ENCODE peak calls at places on chromosomes 5 and 9, in four cellular contexts. One of them, this sample, is unnamed.

GRCh38 chr9:113536166-113536482 is 72.6 kb downstream of the RGS3 start:
- DNase-seq in RPMI8226: no peak
- DNase-seq in iris pigment epithelial cell: no peak
- DNase-seq in stimulated activated CD8-positive, alpha-beta memory T cell treated with anti-CD3 and anti-CD28 coated beads, Interleukin-15, amount 100 ng/mL, for 4 hours: no peak
- DNase-seq in this sample: no peak

GRCh38 chr9:124551472-124552339 is 44.5 kb upstream of the NR5A1 start:
- DNase-seq in RPMI8226: peak; percentile 15
- DNase-seq in iris pigment epithelial cell: peak; percentile 84
- DNase-seq in stimulated activated CD8-positive, alpha-beta memory T cell treated with anti-CD3 and anti-CD28 coated beads, Interleukin-15, amount 100 ng/mL, for 4 hours: no peak
- DNase-seq in this sample: no peak

GRCh38 chr5:178582291-178582690 is 7.9 kb downstream of the COL23A1 start:
- DNase-seq in iris pigment epithelial cell: no peak
- DNase-seq in stimulated activated CD8-positive, alpha-beta memory T cell treated with anti-CD3 and anti-CD28 coated beads, Interleukin-15, amount 100 ng/mL, for 4 hours: no peak
- DNase-seq in RPMI8226: no peak
- DNase-seq in this sample: no peak

GRCh38 chr9:109320734-109321448 is at the start of gene EPB41L4B:
- DNase-seq in RPMI8226: peak; percentile 87
- DNase-seq in iris pigment epithelial cell: peak; percentile 80
- DNase-seq in stimulated activated CD8-positive, alpha-beta memory T cell treated with anti-CD3 and anti-CD28 coated beads, Interleukin-15, amount 100 ng/mL, for 4 hours: peak; percentile 74
- DNase-seq in this sample: peak; percentile 92

GRCh38 chr5:163915481-163915961 is 410.1 kb downstream of the MAT2B start:
- DNase-seq in iris pigment epithelial cell: peak; percentile 80
- DNase-seq in stimulated activated CD8-positive, alpha-beta memory T cell treated with anti-CD3 and anti-CD28 coated beads, Interleukin-15, amount 100 ng/mL, for 4 hours: no peak
- DNase-seq in RPMI8226: no peak
- DNase-seq in this sample: no peak

GRCh38 chr9:112831281-112831851 is 59.3 kb downstream of the SLC46A2 start:
- DNase-seq in iris pigment epithelial cell: no peak
- DNase-seq in RPMI8226: no peak
- DNase-seq in stimulated activated CD8-positive, alpha-beta memory T cell treated with anti-CD3 and anti-CD28 coated beads, Interleukin-15, amount 100 ng/mL, for 4 hours: no peak
- DNase-seq in this sample: no peak

GRCh38 chr5:57429513-57430120 is 53.0 kb downstream of the ACTBL2 start:
- DNase-seq in RPMI8226: no peak
- DNase-seq in stimulated activated CD8-positive, alpha-beta memory T cell treated with anti-CD3 and anti-CD28 coated beads, Interleukin-15, amount 100 ng/mL, for 4 hours: no peak
- DNase-seq in iris pigment epithelial cell: no peak
- DNase-seq in this sample: no peak

GRCh38 chr9:109908459-109909390 is 128.7 kb downstream of the PALM2AKAP2 start:
- DNase-seq in iris pigment epithelial cell: peak; percentile 91
- DNase-seq in RPMI8226: no peak
- DNase-seq in stimulated activated CD8-positive, alpha-beta memory T cell treated with anti-CD3 and anti-CD28 coated beads, Interleukin-15, amount 100 ng/mL, for 4 hours: no peak
- DNase-seq in this sample: no peak

GRCh38 chr5:67305913-67306710 is 109.5 kb upstream of the CD180 start:
- DNase-seq in iris pigment epithelial cell: peak; percentile 54
- DNase-seq in RPMI8226: no peak
- DNase-seq in stimulated activated CD8-positive, alpha-beta memory T cell treated with anti-CD3 and anti-CD28 coated beads, Interleukin-15, amount 100 ng/mL, for 4 hours: no peak
- DNase-seq in this sample: no peak

GRCh38 chr9:2013688-2014087 is 1.5 kb upstream of the SMARCA2 start:
- DNase-seq in RPMI8226: no peak
- DNase-seq in iris pigment epithelial cell: peak; percentile 56
- DNase-seq in stimulated activated CD8-positive, alpha-beta memory T cell treated with anti-CD3 and anti-CD28 coated beads, Interleukin-15, amount 100 ng/mL, for 4 hours: no peak
- DNase-seq in this sample: no peak

GRCh38 chr9:84978761-84979160 is 309.2 kb downstream of the NTRK2 start:
- DNase-seq in stimulated activated CD8-positive, alpha-beta memory T cell treated with anti-CD3 and anti-CD28 coated beads, Interleukin-15, amount 100 ng/mL, for 4 hours: no peak
- DNase-seq in RPMI8226: no peak
- DNase-seq in iris pigment epithelial cell: no peak
- DNase-seq in this sample: no peak

GRCh38 chr5:120160120-120160895 is 303.8 kb upstream of the PRR16 start:
- DNase-seq in stimulated activated CD8-positive, alpha-beta memory T cell treated with anti-CD3 and anti-CD28 coated beads, Interleukin-15, amount 100 ng/mL, for 4 hours: no peak
- DNase-seq in RPMI8226: no peak
- DNase-seq in iris pigment epithelial cell: peak; percentile 77
- DNase-seq in this sample: no peak

GRCh38 chr5:157308826-157309465 is 43.0 kb downstream of the CYFIP2 start:
- DNase-seq in stimulated activated CD8-positive, alpha-beta memory T cell treated with anti-CD3 and anti-CD28 coated beads, Interleukin-15, amount 100 ng/mL, for 4 hours: no peak
- DNase-seq in RPMI8226: no peak
- DNase-seq in iris pigment epithelial cell: no peak
- DNase-seq in this sample: no peak

GRCh38 chr9:70324963-70325362 is 66.2 kb downstream of the SMC5 start:
- DNase-seq in iris pigment epithelial cell: peak; percentile 93
- DNase-seq in stimulated activated CD8-positive, alpha-beta memory T cell treated with anti-CD3 and anti-CD28 coated beads, Interleukin-15, amount 100 ng/mL, for 4 hours: no peak
- DNase-seq in RPMI8226: no peak
- DNase-seq in this sample: no peak

GRCh38 chr9:33106827-33107621 is 30.6 kb upstream of the SMU1 start:
- DNase-seq in stimulated activated CD8-positive, alpha-beta memory T cell treated with anti-CD3 and anti-CD28 coated beads, Interleukin-15, amount 100 ng/mL, for 4 hours: no peak
- DNase-seq in RPMI8226: no peak
- DNase-seq in iris pigment epithelial cell: peak; percentile 72
- DNase-seq in this sample: no peak

GRCh38 chr5:146059349-146060220 is 45.8 kb downstream of the PLAC8L1 start:
- DNase-seq in RPMI8226: no peak
- DNase-seq in stimulated activated CD8-positive, alpha-beta memory T cell treated with anti-CD3 and anti-CD28 coated beads, Interleukin-15, amount 100 ng/mL, for 4 hours: no peak
- DNase-seq in iris pigment epithelial cell: no peak
- DNase-seq in this sample: no peak

GRCh38 chr5:149265559-149265958 is 6.1 kb upstream of the AFAP1L1 start:
- DNase-seq in RPMI8226: no peak
- DNase-seq in iris pigment epithelial cell: peak; percentile 69
- DNase-seq in stimulated activated CD8-positive, alpha-beta memory T cell treated with anti-CD3 and anti-CD28 coated beads, Interleukin-15, amount 100 ng/mL, for 4 hours: no peak
- DNase-seq in this sample: no peak

GRCh38 chr9:70884276-70884675 is 237.1 kb downstream of the TRPM3 start:
- DNase-seq in iris pigment epithelial cell: no peak
- DNase-seq in stimulated activated CD8-positive, alpha-beta memory T cell treated with anti-CD3 and anti-CD28 coated beads, Interleukin-15, amount 100 ng/mL, for 4 hours: no peak
- DNase-seq in RPMI8226: no peak
- DNase-seq in this sample: no peak

GRCh38 chr9:94668424-94668916 is 29.2 kb upstream of the FBP1 start:
- DNase-seq in RPMI8226: no peak
- DNase-seq in iris pigment epithelial cell: no peak
- DNase-seq in stimulated activated CD8-positive, alpha-beta memory T cell treated with anti-CD3 and anti-CD28 coated beads, Interleukin-15, amount 100 ng/mL, for 4 hours: no peak
- DNase-seq in this sample: no peak

GRCh38 chr5:81070561-81070960 is 110.4 kb downstream of the RASGRF2 start:
- DNase-seq in RPMI8226: no peak
- DNase-seq in iris pigment epithelial cell: no peak
- DNase-seq in stimulated activated CD8-positive, alpha-beta memory T cell treated with anti-CD3 and anti-CD28 coated beads, Interleukin-15, amount 100 ng/mL, for 4 hours: no peak
- DNase-seq in this sample: no peak

GRCh38 chr9:92439921-92440750 is 15.9 kb upstream of the OMD start:
- DNase-seq in iris pigment epithelial cell: peak; percentile 94
- DNase-seq in stimulated activated CD8-positive, alpha-beta memory T cell treated with anti-CD3 and anti-CD28 coated beads, Interleukin-15, amount 100 ng/mL, for 4 hours: no peak
- DNase-seq in RPMI8226: no peak
- DNase-seq in this sample: no peak

GRCh38 chr5:2006971-2007291 is 124.2 kb upstream of the IRX4 start:
- DNase-seq in iris pigment epithelial cell: no peak
- DNase-seq in stimulated activated CD8-positive, alpha-beta memory T cell treated with anti-CD3 and anti-CD28 coated beads, Interleukin-15, amount 100 ng/mL, for 4 hours: no peak
- DNase-seq in RPMI8226: no peak
- DNase-seq in this sample: no peak

GRCh38 chr9:115941561-115942315 is 211.9 kb upstream of the PAPPA start:
- DNase-seq in RPMI8226: no peak
- DNase-seq in stimulated activated CD8-positive, alpha-beta memory T cell treated with anti-CD3 and anti-CD28 coated beads, Interleukin-15, amount 100 ng/mL, for 4 hours: no peak
- DNase-seq in iris pigment epithelial cell: peak; percentile 76
- DNase-seq in this sample: no peak

GRCh38 chr9:127809002-127809561 is 6.4 kb downstream of the FPGS start:
- DNase-seq in RPMI8226: no peak
- DNase-seq in stimulated activated CD8-positive, alpha-beta memory T cell treated with anti-CD3 and anti-CD28 coated beads, Interleukin-15, amount 100 ng/mL, for 4 hours: no peak
- DNase-seq in iris pigment epithelial cell: no peak
- DNase-seq in this sample: no peak

GRCh38 chr5:53318303-53318702 is 162.1 kb upstream of the FST start:
- DNase-seq in iris pigment epithelial cell: no peak
- DNase-seq in stimulated activated CD8-positive, alpha-beta memory T cell treated with anti-CD3 and anti-CD28 coated beads, Interleukin-15, amount 100 ng/mL, for 4 hours: no peak
- DNase-seq in RPMI8226: no peak
- DNase-seq in this sample: no peak

GRCh38 chr5:24823625-24824024 is 178.8 kb upstream of the CDH10 start:
- DNase-seq in RPMI8226: no peak
- DNase-seq in stimulated activated CD8-positive, alpha-beta memory T cell treated with anti-CD3 and anti-CD28 coated beads, Interleukin-15, amount 100 ng/mL, for 4 hours: no peak
- DNase-seq in iris pigment epithelial cell: peak; percentile 25
- DNase-seq in this sample: no peak

GRCh38 chr9:137521405-137521985 is 28.7 kb downstream of the PNPLA7 start:
- DNase-seq in stimulated activated CD8-positive, alpha-beta memory T cell treated with anti-CD3 and anti-CD28 coated beads, Interleukin-15, amount 100 ng/mL, for 4 hours: no peak
- DNase-seq in RPMI8226: no peak
- DNase-seq in iris pigment epithelial cell: no peak
- DNase-seq in this sample: no peak

GRCh38 chr9:121285835-121286687 is 18.1 kb downstream of the GSN start:
- DNase-seq in iris pigment epithelial cell: peak; percentile 71
- DNase-seq in stimulated activated CD8-positive, alpha-beta memory T cell treated with anti-CD3 and anti-CD28 coated beads, Interleukin-15, amount 100 ng/mL, for 4 hours: no peak
- DNase-seq in RPMI8226: no peak
- DNase-seq in this sample: no peak

GRCh38 chr5:95808686-95809413 is 13.7 kb downstream of the GLRX start:
- DNase-seq in RPMI8226: peak; percentile 77
- DNase-seq in iris pigment epithelial cell: peak; percentile 60
- DNase-seq in stimulated activated CD8-positive, alpha-beta memory T cell treated with anti-CD3 and anti-CD28 coated beads, Interleukin-15, amount 100 ng/mL, for 4 hours: peak; percentile 57
- DNase-seq in this sample: no peak